ENCODE peak calls at places on chromosomes 4 and X, in seven cellular contexts. P is Right ventricle myocardium inferior; G is endothelial cell; R is CD4-positive, alpha-beta T cell; C is nephron progenitor cell; Y is activated CD4-positive, alpha-beta T cell treated with anti-CD3 and anti-CD28 coated beads, Interleukin-2, amount 10 ng/mL, durations not matched to agents 7 days and 5 days; U is fibroblast of lung. L is an unnamed sample.
A peak's percentile ranks its signal among the peaks of the same experiment; 100 is the strongest.

GRCh38 chr4:7902826-7903225 is 36.8 kb downstream of the AFAP1 start:
- DNase-seq in C (no peak), Y (no peak), R (no peak), U (peak; percentile 58), P (no peak), G (no peak), L (no peak)

GRCh38 chrX:15500497-15500966 is at the start of gene BMX:
- DNase-seq in G (no peak), R (no peak), U (no peak), Y (no peak), C (no peak), P (peak; percentile 78), L (no peak)

GRCh38 chr4:163164591-163164990 is 2.1 kb downstream of the NAF1 start:
- DNase-seq in G (no peak), Y (no peak), R (no peak), U (peak; percentile 61), C (no peak), P (no peak), L (no peak)

GRCh38 chrX:101485212-101486064 is at the start of gene ARMCX4:
- DNase-seq in C (peak; percentile 70), Y (peak; percentile 8), R (peak; percentile 17), P (peak; percentile 66), U (peak; percentile 74), G (peak; percentile 53), L (no peak)

GRCh38 chr4:99447079-99447478 is 11.9 kb upstream of the ADH7 start:
- DNase-seq in C (no peak), Y (no peak), U (peak; percentile 75), P (no peak), R (no peak), G (no peak), L (no peak)

GRCh38 chr4:84024405-84024804 is 474.7 kb downstream of the NKX6-1 start:
- DNase-seq in P (no peak), R (no peak), Y (no peak), G (no peak), C (no peak), U (no peak), L (no peak)

GRCh38 chrX:84168095-84168494 is 19.9 kb downstream of the RPS6KA6 start:
- DNase-seq in G (no peak), U (peak; percentile 70), R (no peak), P (no peak), C (no peak), Y (no peak), L (no peak)

GRCh38 chr4:114173968-114174367 is 194.5 kb upstream of the ARSJ start:
- DNase-seq in R (no peak), P (no peak), C (no peak), Y (no peak), U (no peak), G (no peak), L (no peak)

GRCh38 chr4:148436512-148436911 is 5.7 kb downstream of the NR3C2 start:
- DNase-seq in R (no peak), Y (no peak), P (no peak), G (no peak), U (no peak), C (no peak), L (no peak)

GRCh38 chr4:7960790-7961655 is 21.4 kb upstream of the AFAP1 start:
- DNase-seq in C (no peak), P (peak; percentile 53), G (no peak), U (peak; percentile 100), Y (peak; percentile 59), R (no peak), L (no peak)

GRCh38 chrX:28966335-28966734 is 379.1 kb downstream of the IL1RAPL1 start:
- DNase-seq in Y (no peak), P (no peak), C (no peak), U (peak; percentile 47), R (no peak), G (no peak), L (no peak)

GRCh38 chr4:177778623-177779022 is 336.4 kb upstream of the AGA start:
- DNase-seq in G (no peak), C (no peak), Y (no peak), P (no peak), R (no peak), U (no peak), L (no peak)

GRCh38 chr4:135497563-135498152 is 1296.1 kb upstream of the PABPC4L start:
- DNase-seq in R (no peak), P (no peak), C (no peak), U (no peak), Y (no peak), G (no peak), L (no peak)

GRCh38 chr4:106095408-106095807 is 200.1 kb downstream of the NPNT start:
- DNase-seq in Y (no peak), P (no peak), G (no peak), R (no peak), U (peak; percentile 22), C (no peak), L (no peak)

GRCh38 chrX:47651043-47651905 is 911 bp upstream of the ELK1 start:
- DNase-seq in G (no peak), U (no peak), P (no peak), C (peak; percentile 15), R (no peak), Y (no peak), L (no peak)

GRCh38 chrX:119736206-119736764 is 22.1 kb upstream of the SOWAHD start:
- DNase-seq in U (no peak), G (no peak), C (no peak), P (no peak), R (no peak), Y (no peak), L (no peak)

GRCh38 chr4:98416844-98417243 is 155.7 kb downstream of the RAP1GDS1 start:
- DNase-seq in C (no peak), U (no peak), P (no peak), G (no peak), R (no peak), Y (no peak), L (no peak)

GRCh38 chr4:88737304-88738015 is 39.8 kb upstream of the NAP1L5 start:
- DNase-seq in G (no peak), C (peak; percentile 61), R (peak; percentile 14), P (no peak), U (peak; percentile 87), Y (peak; percentile 39), L (no peak)

GRCh38 chrX:7996414-7996813 is 69.2 kb upstream of the PNPLA4 start:
- DNase-seq in R (peak; percentile 3), C (peak; percentile 43), U (peak; percentile 17), Y (peak; percentile 12), P (no peak), G (peak; percentile 24), L (no peak)

GRCh38 chrX:107712231-107713204 is 63.1 kb downstream of the TSC22D3 start:
- DNase-seq in U (peak; percentile 64), P (no peak), R (no peak), Y (no peak), C (no peak), G (no peak), L (no peak)

GRCh38 chr4:76765473-76766183 is 132.3 kb downstream of the SOWAHB start:
- DNase-seq in U (no peak), C (no peak), P (no peak), Y (no peak), G (no peak), R (no peak), L (no peak)

GRCh38 chr4:9943761-9944160 is 77.5 kb downstream of the SLC2A9 start:
- DNase-seq in U (no peak), P (no peak), R (no peak), C (no peak), G (no peak), Y (no peak), L (no peak)